ENCODE peak calls at places on chromosomes 3 and 15, in four cellular contexts. C, L, U and G are unnamed samples. For H3K9me1 and H3K9me3, the result is how much of the 10 kb centered on the place peaks cover.

GRCh38 chr3:42031808-42032475 is 59.2 kb upstream of the TRAK1 start:
- DNase-seq in U (peak), L (no peak), C (peak), G (no peak)

GRCh38 chr3:187064210-187065115 is 74.8 kb downstream of the RPL39L start:
- DNase-seq in U (no peak), C (peak), L (no peak), G (no peak)

GRCh38 chr3:57152761-57153160 is 12.4 kb downstream of the IL17RD start:
- DNase-seq in L (no peak), C (no peak), U (no peak), G (no peak)

GRCh38 chr3:104873331-104873730 is 493.4 kb upstream of the ALCAM start:
- DNase-seq in C (peak), L (no peak), U (peak), G (no peak)

GRCh38 chr3:134378384-134378783 is 4.1 kb upstream of the AMOTL2 start:
- DNase-seq in C (no peak), L (peak), U (peak), G (no peak)

GRCh38 chr3:100777271-100777670 is 68.0 kb downstream of the TFG start:
- DNase-seq in C (peak), L (no peak), U (no peak), G (no peak)

GRCh38 chr15:82568986-82569385 is 28.7 kb upstream of the RPS17 start:
- DNase-seq in U (no peak), C (no peak), L (no peak), G (no peak)

GRCh38 chr3:66428733-66429132 is 72.1 kb downstream of the LRIG1 start:
- DNase-seq in C (peak), U (peak), L (no peak), G (peak)

GRCh38 chr3:189273736-189274135 is 102.0 kb downstream of the TPRG1 start:
- DNase-seq in L (no peak), C (no peak), U (no peak), G (no peak)

GRCh38 chr3:50602675-50603191 is 8.8 kb downstream of the CISH start:
- DNase-seq in U (no peak), L (no peak), C (no peak), G (no peak)

GRCh38 chr3:14674841-14675240 is at the start of gene C3orf20:
- DNase-seq in L (no peak), U (no peak), C (no peak), G (no peak)

GRCh38 chr3:22474706-22475470 is 723.9 kb upstream of the ZNF385D start:
- DNase-seq in C (no peak), U (no peak), L (no peak), G (no peak)

GRCh38 chr3:66675383-66675782 is 174.6 kb upstream of the LRIG1 start:
- DNase-seq in C (peak), L (no peak), U (no peak), G (no peak)

GRCh38 chr3:117439812-117440211 is 730.2 kb downstream of the TUSC7 start:
- DNase-seq in C (peak), L (no peak), U (no peak), G (no peak)

GRCh38 chr3:141280086-141280485 is 48.5 kb downstream of the PXYLP1 start:
- DNase-seq in C (peak), U (no peak), L (no peak), G (no peak)

GRCh38 chr3:79467721-79468120 is 300.1 kb downstream of the ROBO1 start:
- DNase-seq in U (no peak), L (no peak), C (no peak), G (peak)

GRCh38 chr15:26453914-26454313 is 319.0 kb downstream of the GABRB3 start:
- DNase-seq in U (no peak), L (no peak), C (no peak), G (no peak)

GRCh38 chr15:77568014-77568959 is 64.4 kb downstream of the LINGO1 start:
- DNase-seq in U (no peak), L (no peak), C (no peak), G (no peak)

GRCh38 chr3:13479582-13480339 is at the start of gene HDAC11:
- DNase-seq in C (peak), L (peak), U (peak), G (peak)

GRCh38 chr3:7392206-7392605 is 531.3 kb downstream of the GRM7 start:
- DNase-seq in L (no peak), U (no peak), C (no peak), G (no peak)

GRCh38 chr15:44633603-44634002 is 29.9 kb downstream of the SPG11 start:
- DNase-seq in U (peak), L (no peak), C (peak), G (no peak)

GRCh38 chr3:71397046-71397445 is 186.5 kb downstream of the FOXP1 start:
- DNase-seq in L (peak), C (peak), U (peak), G (no peak)

DNA sequence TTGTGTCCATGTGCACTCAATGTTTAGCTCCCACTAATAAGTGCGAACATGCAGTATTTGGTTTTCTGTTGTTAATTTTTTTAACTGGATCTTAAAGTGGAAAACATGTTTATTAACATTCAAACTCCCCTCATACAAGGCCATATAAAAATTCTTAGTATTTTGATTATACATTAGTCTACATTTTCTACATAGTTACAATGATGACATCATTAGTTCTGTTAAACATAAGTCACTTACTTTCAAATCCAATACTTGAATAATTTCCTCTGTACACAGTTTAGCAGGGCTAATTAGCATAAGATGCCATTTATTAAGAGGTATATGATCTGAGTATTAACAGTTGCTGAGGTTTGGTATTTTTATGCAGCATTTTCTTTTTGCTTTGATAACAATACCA is 91.3 kb upstream of the CCDC39 start:
- DNase-seq in L (no peak), C (no peak), U (no peak), G (no peak)
- H3K9me1 ChIP-seq in L (under half), C (under half), U (under half), G (under half)

GRCh38 chr15:25094066-25094465 is 139.3 kb downstream of the SNRPN start:
- DNase-seq in C (no peak), U (no peak), L (no peak), G (no peak)

GRCh38 chr15:25092661-25093060 is 137.9 kb downstream of the SNRPN start:
- DNase-seq in U (no peak), C (peak), L (no peak), G (no peak)

GRCh38 chr15:25095179-25095578 is 140.4 kb downstream of the SNRPN start:
- DNase-seq in U (no peak), C (no peak), L (no peak), G (no peak)

GRCh38 chr15:25094519-25094918 is 139.7 kb downstream of the SNRPN start:
- DNase-seq in C (no peak), L (no peak), U (no peak), G (no peak)

GRCh38 chr15:25093455-25094029 is 138.8 kb downstream of the SNRPN start:
- DNase-seq in U (no peak), C (no peak), L (no peak), G (no peak)
- H3K9me3 ChIP-seq in U (under half), C (under half), L (under half), G (under half)

GRCh38 chr3:60325610-60326181 is 925.6 kb downstream of the FHIT start:
- DNase-seq in C (no peak), U (no peak), L (no peak), G (no peak)
- H3K4me3 ChIP-seq in C (no peak), U (no peak), L (no peak), G (no peak)

GRCh38 chr3:89795506-89795905 is 688.1 kb downstream of the EPHA3 start:
- DNase-seq in U (no peak), C (no peak), L (no peak), G (no peak)
- H3K9me1 ChIP-seq in U (under half), C (under half), L (under half), G (under half)

GRCh38 chr3:44734646-44735168 is 5.3 kb downstream of the ZNF501 start:
- DNase-seq in L (no peak), C (no peak), U (no peak), G (no peak)
- H3K9me3 ChIP-seq in L (under half), C (half or more), U (under half), G (under half)